ENCODE peak calls at places on chromosome 4, in eight cellular contexts. O, E, J, T, P, L, M and V are unnamed samples.

GRCh38 chr4:122329876-122330595 is 48.8 kb upstream of the ADAD1 start:
- DNase-seq in E (no peak), M (no peak), P (no peak), J (no peak), T (no peak), O (no peak), L (no peak), V (no peak)

GRCh38 chr4:96630839-96631238 is 790.9 kb downstream of the PDHA2 start:
- DNase-seq in L (no peak), T (no peak), J (no peak), P (no peak), E (no peak), M (no peak), O (no peak), V (no peak)

GRCh38 chr4:40672528-40673522 is 43.2 kb upstream of the RBM47 start:
- DNase-seq in O (peak), L (peak), E (no peak), M (no peak), T (no peak), J (no peak), P (peak), V (no peak)

GRCh38 chr4:168509786-168510185 is 12.9 kb downstream of the PALLD start:
- DNase-seq in E (no peak), O (no peak), M (no peak), J (no peak), T (no peak), L (peak), P (no peak), V (no peak)

GRCh38 chr4:88284378-88285234 is at the start of gene PPM1K:
- DNase-seq in P (peak), M (peak), L (peak), J (peak), E (no peak), O (peak), T (peak), V (peak)

GRCh38 chr4:5824635-5825034 is 68.3 kb downstream of the CRMP1 start:
- DNase-seq in P (peak), L (peak), E (no peak), T (no peak), O (peak), M (no peak), J (no peak), V (no peak)

GRCh38 chr4:3291969-3292570 is 751 bp upstream of the RGS12 start:
- DNase-seq in L (peak), P (peak), T (peak), O (peak), J (no peak), M (peak), E (no peak), V (no peak)

GRCh38 chr4:44421330-44421729 is 27.3 kb downstream of the KCTD8 start:
- DNase-seq in O (no peak), P (no peak), J (no peak), E (no peak), M (no peak), T (no peak), L (no peak), V (no peak)

GRCh38 chr4:142824368-142824767 is 21.7 kb downstream of the INPP4B start:
- DNase-seq in T (no peak), M (no peak), L (peak), O (no peak), J (no peak), P (no peak), E (no peak), V (no peak)

GRCh38 chr4:169179609-169180526 is 90.9 kb downstream of the SH3RF1 start:
- DNase-seq in E (no peak), M (no peak), O (no peak), J (no peak), P (no peak), L (peak), T (no peak), V (no peak)

GRCh38 chr4:72767903-72768817 is 199.1 kb upstream of the ADAMTS3 start:
- DNase-seq in J (no peak), T (no peak), O (no peak), E (no peak), M (no peak), P (no peak), L (peak), V (no peak)

GRCh38 chr4:162499478-162499877 is 335.7 kb upstream of the FSTL5 start:
- DNase-seq in J (no peak), P (no peak), M (no peak), O (no peak), E (no peak), L (no peak), T (no peak), V (no peak)

GRCh38 chr4:139511320-139511719 is 44.7 kb downstream of the SETD7 start:
- DNase-seq in L (no peak), O (no peak), M (no peak), E (no peak), P (no peak), J (no peak), T (no peak), V (no peak)

GRCh38 chr4:129446074-129446473 is 350.1 kb downstream of the C4orf33 start:
- DNase-seq in L (no peak), E (no peak), T (no peak), O (peak), P (peak), J (no peak), M (no peak), V (no peak)

GRCh38 chr4:45284400-45285085 is 558.2 kb upstream of the GNPDA2 start:
- DNase-seq in T (peak), O (no peak), L (no peak), E (no peak), M (no peak), J (no peak), P (no peak), V (no peak)

GRCh38 chr4:143441678-143442077 is 71.8 kb upstream of the SMARCA5 start:
- DNase-seq in E (no peak), M (no peak), T (no peak), J (no peak), L (peak), P (no peak), O (no peak), V (no peak)

GRCh38 chr4:177596035-177596434 is 153.8 kb upstream of the AGA start:
- DNase-seq in P (no peak), L (peak), E (no peak), J (no peak), O (peak), T (no peak), M (no peak), V (no peak)

GRCh38 chr4:81541546-81541945 is 69.8 kb upstream of the RASGEF1B start:
- DNase-seq in M (no peak), J (no peak), O (no peak), L (no peak), P (no peak), T (no peak), E (no peak), V (no peak)

GRCh38 chr4:7719354-7720174 is 220.1 kb downstream of the AFAP1 start:
- DNase-seq in M (peak), J (no peak), P (peak), O (no peak), E (no peak), T (no peak), L (peak), V (no peak)
- TF ChIP-seq CTCF in M (peak), J (peak), P (peak), O (peak), E (peak), T (peak), L (peak), V (peak)

GRCh38 chr4:52051615-52052474 is 741 bp downstream of the SPATA18 start:
- DNase-seq in P (peak), L (peak), O (no peak), J (peak), E (no peak), T (peak), M (peak), V (peak)

GRCh38 chr4:52057196-52057595 is 6.1 kb downstream of the SPATA18 start:
- DNase-seq in L (peak), T (no peak), P (no peak), M (no peak), J (no peak), E (no peak), O (no peak), V (no peak)

GRCh38 chr4:52054254-52054653 is 3.1 kb downstream of the SPATA18 start:
- DNase-seq in O (no peak), T (no peak), J (no peak), E (no peak), L (no peak), M (no peak), P (no peak), V (no peak)

GRCh38 chr4:52052475-52052780 is 1.3 kb downstream of the SPATA18 start:
- DNase-seq in O (no peak), E (no peak), P (no peak), L (peak), M (no peak), T (no peak), J (peak), V (no peak)

GRCh38 chr4:52051213-52051614 is at the start of gene SPATA18:
- DNase-seq in J (no peak), O (no peak), T (peak), M (peak), E (no peak), P (peak), L (no peak), V (no peak)
- H3K4me3 ChIP-seq in J (peak), O (peak), T (peak), M (peak), E (peak), P (peak), L (peak), V (peak)

DNA sequence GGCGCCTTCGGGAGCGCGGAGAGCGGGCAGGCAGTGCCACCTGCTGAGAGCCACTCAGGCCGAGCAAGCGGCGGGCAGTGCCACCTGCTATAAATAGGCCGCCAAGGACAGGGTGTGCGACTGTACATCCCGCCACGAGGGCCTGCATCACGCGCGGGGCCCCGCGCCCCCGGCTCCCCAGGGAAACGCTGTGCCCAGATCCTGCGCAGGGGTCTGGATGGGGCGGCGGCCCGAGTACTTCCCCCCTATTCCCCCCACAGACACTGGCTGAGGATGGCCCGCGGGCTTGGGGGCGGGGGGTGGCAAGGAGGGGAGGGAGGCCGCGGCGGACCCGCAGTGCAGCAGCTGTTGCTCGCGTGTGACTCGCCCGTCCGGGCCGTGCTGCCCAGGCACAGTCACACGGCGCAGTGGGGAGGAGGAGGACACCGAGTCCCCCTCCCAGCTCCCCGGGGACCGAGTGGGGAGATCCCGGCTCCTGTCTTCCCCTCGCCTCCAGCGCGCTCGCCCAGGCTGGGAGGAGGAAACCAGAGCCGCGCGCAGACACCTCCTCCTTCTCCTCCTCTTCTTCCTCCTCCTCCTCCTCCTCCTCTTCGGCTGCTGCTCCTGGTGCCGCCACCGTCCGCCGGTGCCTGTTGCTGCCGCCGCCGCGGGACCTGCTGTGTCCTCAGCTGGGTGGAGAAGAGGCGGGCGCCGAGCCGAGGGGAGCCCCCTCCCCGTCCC is at the start of gene TBC1D1:
- DNase-seq in O (no peak), J (peak), E (no peak), P (peak), M (peak), T (peak), L (no peak), V (no peak)
- TF ChIP-seq CTCF in O (no peak), J (no peak), E (no peak), P (no peak), M (peak), T (no peak), L (peak), V (no peak)

GRCh38 chr4:73988096-73988495 is at the start of gene PPBP:
- DNase-seq in J (no peak), L (no peak), E (no peak), M (no peak), T (no peak), O (no peak), P (no peak), V (no peak)
- H3K4me3 ChIP-seq in J (no peak), L (no peak), E (no peak), M (no peak), T (no peak), O (no peak), P (no peak), V (no peak)